ENCODE peak calls at places on chromosome 3, in ten cellular contexts. E is NCI-H345; F is NCI-H1694; U is iPS-NIHi11; H is amniotic epithelial cell; K is activated T-cell treated with anti-CD3 and anti-CD28 coated beads, Interleukin-2, amount 50 U/mL, for 72 hours; P is body of pancreas; X is activated effector memory CD4-positive, alpha-beta T cell treated with anti-CD3 and anti-CD28 coated beads, Interleukin-2, amount 50 U/mL, for 16 hours; S is T-helper 1 cell; Q is NCI-H1417. V is an unnamed sample.

GRCh38 chr3:89098964-89099585 is 8.3 kb upstream of the EPHA3 start:
- DNase-seq in F (no peak), X (peak; percentile 65), P (peak; percentile 43), E (peak; percentile 24), H (peak; percentile 58), Q (peak; percentile 64), S (no peak), K (peak; percentile 30), U (peak; percentile 41), V (peak; percentile 51)

GRCh38 chr3:168990111-168990510 is 673.4 kb downstream of the MECOM start:
- DNase-seq in F (no peak), U (no peak), S (no peak), K (no peak), X (no peak), Q (no peak), P (no peak), E (no peak), H (peak; percentile 1), V (no peak)

GRCh38 chr3:173920386-173920785 is 522.8 kb downstream of the NLGN1 start:
- DNase-seq in X (no peak), P (no peak), H (no peak), F (no peak), Q (no peak), E (no peak), U (no peak), K (no peak), S (no peak), V (peak; percentile 22)

GRCh38 chr3:25831578-25831977 is 41.7 kb downstream of the OXSM start:
- DNase-seq in X (no peak), K (no peak), H (peak; percentile 27), S (no peak), E (peak; percentile 13), F (no peak), U (peak; percentile 15), Q (no peak), P (no peak), V (no peak)

GRCh38 chr3:64196236-64196929 is 28.9 kb downstream of the PRICKLE2 start:
- DNase-seq in P (no peak), K (no peak), F (no peak), X (no peak), U (no peak), E (no peak), S (no peak), Q (no peak), H (no peak), V (no peak)

GRCh38 chr3:162879163-162879562 is 1382.6 kb downstream of the OTOL1 start:
- DNase-seq in S (no peak), E (no peak), X (no peak), K (no peak), Q (no peak), P (no peak), H (no peak), F (no peak), U (no peak), V (no peak)

GRCh38 chr3:72797773-72798543 is 50.3 kb downstream of the SHQ1 start:
- DNase-seq in K (no peak), F (no peak), H (peak; percentile 20), Q (peak; percentile 47), P (no peak), S (no peak), E (peak; percentile 93), U (no peak), X (no peak), V (peak; percentile 75)

GRCh38 chr3:159740054-159740453 is 248.6 kb upstream of the IL12A start:
- DNase-seq in F (no peak), P (no peak), H (no peak), X (no peak), E (no peak), K (no peak), U (peak; percentile 15), Q (no peak), S (no peak), V (no peak)

GRCh38 chr3:31043184-31043819 is 148.8 kb upstream of the GADL1 start:
- DNase-seq in H (peak; percentile 57), X (no peak), U (no peak), S (no peak), Q (no peak), K (no peak), E (no peak), F (no peak), P (no peak), V (no peak)

GRCh38 chr3:117510396-117510795 is 800.8 kb downstream of the TUSC7 start:
- DNase-seq in U (no peak), S (no peak), P (no peak), E (no peak), H (no peak), F (no peak), X (no peak), K (no peak), Q (no peak), V (no peak)

GRCh38 chr3:16329792-16330061 is 64.7 kb downstream of the OXNAD1 start:
- DNase-seq in F (no peak), Q (no peak), E (peak; percentile 57), P (no peak), K (no peak), U (no peak), H (no peak), S (no peak), X (no peak), V (peak; percentile 78)

GRCh38 chr3:121916189-121916588 is 22.0 kb downstream of the SLC15A2 start:
- DNase-seq in U (peak; percentile 14), S (no peak), Q (no peak), K (no peak), X (no peak), F (no peak), H (no peak), E (no peak), P (no peak), V (no peak)

GRCh38 chr3:40631341-40631995 is 106.7 kb downstream of the ZNF621 start:
- DNase-seq in F (no peak), Q (peak; percentile 2), S (no peak), P (no peak), X (no peak), U (no peak), K (no peak), H (no peak), E (peak; percentile 48), V (no peak)

GRCh38 chr3:73874596-73874995 is 249.9 kb upstream of the PDZRN3 start:
- DNase-seq in Q (no peak), K (no peak), F (no peak), E (peak; percentile 87), X (no peak), P (no peak), U (peak; percentile 22), S (no peak), H (no peak), V (peak; percentile 50)

V was measured in NCI-H146.